ENCODE peak calls at places on chromosomes 6 and 20, in five cellular contexts. C is NCI-H69; N is Kasumi-1; I is stimulated activated CD4-positive, alpha-beta T cell treated with anti-CD3 and anti-CD28 coated beads, Interleukin-12 subunit alpha, Interleukin-12 subunit beta, amount 100 ng/mL, for 48 hours; U is GM10248. T is an unnamed sample.

GRCh38 chr6:112188906-112189305 is 65.5 kb downstream of the LAMA4 start:
- DNase-seq in C (no peak), N (no peak), I (no peak), U (no peak), T (no peak)

GRCh38 chr6:147675281-147675680 is 166.8 kb downstream of the SAMD5 start:
- DNase-seq in C (no peak), N (no peak), I (no peak), U (no peak), T (no peak)

GRCh38 chr20:20799913-20800312 is 87.5 kb upstream of the RALGAPA2 start:
- DNase-seq in C (no peak), N (no peak), I (no peak), U (no peak), T (no peak)

GRCh38 chr6:105892577-105893262 is 193.4 kb upstream of the PRDM1 start:
- DNase-seq in C (no peak), N (peak; percentile 89), I (no peak), U (peak; percentile 68), T (peak; percentile 80)

GRCh38 chr6:109050012-109050411 is 44.6 kb downstream of the SESN1 start:
- DNase-seq in C (peak; percentile 92), N (no peak), I (no peak), U (no peak), T (no peak)

GRCh38 chr6:34652263-34652662 is 44.3 kb downstream of the ILRUN start:
- DNase-seq in C (no peak), N (no peak), I (no peak), U (no peak), T (no peak)

GRCh38 chr6:4943716-4944115 is 60.1 kb downstream of the RPP40 start:
- DNase-seq in C (no peak), N (no peak), I (no peak), U (no peak), T (no peak)

GRCh38 chr6:322205-322930 is 30.1 kb downstream of the DUSP22 start:
- DNase-seq in C (no peak), N (no peak), I (no peak), U (no peak), T (no peak)

GRCh38 chr6:24910850-24911712 is 24.7 kb downstream of the RIPOR2 start:
- DNase-seq in C (peak; percentile 93), N (no peak), I (no peak), U (peak; percentile 48), T (no peak)

GRCh38 chr6:11727356-11727755 is 51.2 kb downstream of the ADTRP start:
- DNase-seq in C (no peak), N (no peak), I (no peak), U (no peak), T (no peak)

GRCh38 chr20:23568320-23569011 is at the start of gene CST9L:
- DNase-seq in C (no peak), N (no peak), I (no peak), U (no peak), T (no peak)

GRCh38 chr6:36679043-36679821 is 718 bp downstream of the CDKN1A start:
- DNase-seq in C (peak; percentile 80), N (no peak), I (no peak), U (no peak), T (no peak)

GRCh38 chr6:76403058-76403457 is 330.6 kb upstream of the IMPG1 start:
- DNase-seq in C (no peak), N (no peak), I (no peak), U (no peak), T (no peak)

GRCh38 chr20:46688151-46689081 is 828 bp downstream of the TP53RK start:
- DNase-seq in C (peak; percentile 38), N (peak; percentile 19), I (no peak), U (no peak), T (no peak)

GRCh38 chr6:33008944-33009861 is at the start of gene HLA-DOA:
- DNase-seq in C (peak; percentile 24), N (no peak), I (no peak), U (peak; percentile 97), T (peak; percentile 85)

GRCh38 chr20:4764805-4765204 is 43.1 kb downstream of the PRND start:
- DNase-seq in C (no peak), N (no peak), I (no peak), U (no peak), T (no peak)

GRCh38 chr20:2305946-2306345 is 10.1 kb downstream of the TGM3 start:
- DNase-seq in C (peak; percentile 98), N (no peak), I (no peak), U (no peak), T (no peak)

GRCh38 chr6:139172567-139172966 is 37.7 kb downstream of the HECA start:
- DNase-seq in C (no peak), N (no peak), I (no peak), U (no peak), T (no peak)

GRCh38 chr20:11260611-11261010 is 586.8 kb upstream of the JAG1 start:
- DNase-seq in C (no peak), N (no peak), I (no peak), U (no peak), T (no peak)

GRCh38 chr20:24027229-24027628 is 38.6 kb upstream of the GGTLC1 start:
- DNase-seq in C (peak; percentile 5), N (peak; percentile 7), I (peak; percentile 62), U (no peak), T (no peak)

GRCh38 chr6:53330137-53330536 is 18.6 kb downstream of the ELOVL5 start:
- DNase-seq in C (peak; percentile 17), N (no peak), I (no peak), U (no peak), T (no peak)

GRCh38 chr20:2112910-2113309 is 11.3 kb downstream of the STK35 start:
- DNase-seq in C (no peak), N (no peak), I (no peak), U (no peak), T (no peak)